ENCODE peak calls at places on chromosome 1, in four cellular contexts. S is OCI-LY7, M is GM23338, I is PC-3. Q is an unnamed sample. For H3K9me2, the result is how much of the 10 kb centered on the place peaks cover.

GRCh38 chr1:24294757-24295371 is 24.3 kb upstream of the GRHL3 start:
- DNase-seq in M (peak), S (no peak), I (peak), Q (peak)

GRCh38 chr1:47249755-47250154 is 17.7 kb upstream of the TAL1 start:
- DNase-seq in S (no peak), I (peak), M (no peak), Q (no peak)

GRCh38 chr1:113818585-113818984 is 6.3 kb upstream of the RSBN1 start:
- DNase-seq in S (no peak), M (no peak), I (no peak), Q (no peak)

GRCh38 chr1:174399211-174399610 is 48.6 kb upstream of the GPR52 start:
- DNase-seq in I (no peak), M (no peak), S (no peak), Q (no peak)

GRCh38 chr1:235843458-235843857 is 23.2 kb downstream of the LYST start:
- DNase-seq in I (peak), S (peak), M (peak), Q (peak)

GRCh38 chr1:209455133-209455532 is 128.4 kb upstream of the CAMK1G start:
- DNase-seq in M (no peak), S (no peak), I (peak), Q (no peak)

GRCh38 chr1:2499260-2499659 is 23.2 kb downstream of the PLCH2 start:
- DNase-seq in S (no peak), M (no peak), I (no peak), Q (no peak)

GRCh38 chr1:229557913-229558414 is 543 bp downstream of the ABCB10 start:
- DNase-seq in S (peak), I (peak), M (peak), Q (peak)

GRCh38 chr1:160087118-160087662 is 5.9 kb downstream of the KCNJ9 start:
- DNase-seq in M (no peak), I (no peak), S (no peak), Q (no peak)

GRCh38 chr1:160091666-160092223 is 6.7 kb downstream of the IGSF8 start:
- DNase-seq in S (no peak), M (no peak), I (no peak), Q (no peak)

GRCh38 chr1:160090760-160091159 is 7.7 kb downstream of the IGSF8 start:
- DNase-seq in S (no peak), M (no peak), I (no peak), Q (no peak)

GRCh38 chr1:160092366-160093068 is 5.9 kb downstream of the IGSF8 start:
- DNase-seq in I (no peak), S (no peak), M (no peak), Q (no peak)

GRCh38 chr1:160089883-160090282 is 8.5 kb downstream of the IGSF8 start:
- DNase-seq in M (no peak), S (no peak), I (no peak), Q (no peak)
- H3K9me2 ChIP-seq in M (under half), S (under half), I (under half), Q (under half)

DNA sequence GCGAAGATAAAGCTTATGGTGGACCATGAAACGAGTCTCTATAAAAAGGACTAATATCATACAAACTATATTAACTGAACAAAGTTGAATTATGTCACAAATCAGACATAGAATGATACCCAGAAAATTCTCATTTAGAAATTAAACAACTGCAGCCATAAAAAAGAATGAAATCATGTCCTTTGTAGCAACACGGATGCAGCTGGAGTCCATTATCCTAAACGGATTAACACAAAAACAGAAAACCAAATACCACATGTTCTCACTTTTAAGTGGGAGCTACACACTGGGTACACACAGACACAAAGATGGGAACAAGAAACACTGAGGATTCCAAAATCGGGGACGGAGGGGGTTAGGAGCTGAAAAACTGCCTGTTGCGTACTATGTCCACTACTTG is 11.5 kb downstream of the COP1 start:
- DNase-seq in S (no peak), I (no peak), M (no peak), Q (no peak)
- H3K9me2 ChIP-seq in S (under half), I (under half), M (under half), Q (under half)

GRCh38 chr1:247210062-247210385 is 38.2 kb upstream of the ZNF124 start:
- DNase-seq in M (no peak), S (no peak), I (no peak), Q (no peak)
- H3K9me2 ChIP-seq in M (under half), S (under half), I (under half), Q (under half)

DNA sequence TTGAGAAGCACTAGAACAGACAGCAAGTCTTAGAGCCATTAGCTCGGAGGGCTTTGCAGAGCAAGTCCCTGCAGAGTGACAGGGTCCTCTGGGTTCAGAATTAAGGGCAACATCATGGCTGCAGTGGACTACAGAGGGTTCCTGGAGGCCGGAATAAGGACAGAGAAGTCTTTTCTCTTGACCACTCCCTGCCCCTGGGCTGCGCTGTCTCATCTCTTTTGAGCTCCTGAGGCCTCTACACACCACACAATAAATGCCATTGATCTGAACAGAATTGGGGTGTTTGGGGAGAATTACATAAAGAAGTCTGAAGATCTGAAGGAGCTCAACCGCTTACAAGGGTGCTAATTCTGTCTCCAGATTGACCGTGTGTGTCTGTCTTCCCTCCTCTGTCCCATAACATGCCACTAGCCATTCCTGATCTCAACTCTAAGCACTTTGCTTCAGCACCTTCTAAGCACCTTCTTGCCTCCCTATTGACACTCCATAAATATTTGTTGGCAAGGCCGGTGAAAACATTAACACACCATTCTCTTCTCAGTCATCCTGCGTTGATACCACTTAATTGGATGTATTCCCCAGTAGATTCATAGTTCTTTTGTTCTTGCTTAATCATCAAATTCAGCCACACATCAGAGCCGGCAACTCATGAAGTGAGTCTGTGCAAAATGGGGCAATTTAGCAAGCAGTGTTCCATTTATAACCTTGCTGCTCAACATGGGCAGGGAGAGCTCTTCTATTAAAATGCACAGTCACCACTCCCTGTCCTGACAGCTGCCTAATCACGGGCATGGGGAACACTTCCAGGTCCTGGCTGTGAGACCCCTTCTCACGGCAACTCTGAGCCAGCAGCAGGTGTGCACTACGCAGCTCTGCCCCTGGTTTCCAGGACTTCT is 49.7 kb downstream of the NMNAT2 start:
- DNase-seq in M (peak), I (no peak), S (no peak), Q (no peak)
- H3K9me2 ChIP-seq in M (under half), I (under half), S (under half), Q (under half)

GRCh38 chr1:193140254-193140653 is 18.4 kb downstream of the CDC73 start:
- DNase-seq in M (peak), I (no peak), S (no peak), Q (no peak)

GRCh38 chr1:193141804-193142203 is 20.0 kb downstream of the CDC73 start:
- DNase-seq in M (no peak), S (no peak), I (no peak), Q (no peak)

GRCh38 chr1:193142409-193142808 is 20.6 kb downstream of the CDC73 start:
- DNase-seq in I (no peak), S (no peak), M (no peak), Q (no peak)

GRCh38 chr1:193144361-193144938 is 22.6 kb downstream of the CDC73 start:
- DNase-seq in M (no peak), I (no peak), S (no peak), Q (no peak)

DNA sequence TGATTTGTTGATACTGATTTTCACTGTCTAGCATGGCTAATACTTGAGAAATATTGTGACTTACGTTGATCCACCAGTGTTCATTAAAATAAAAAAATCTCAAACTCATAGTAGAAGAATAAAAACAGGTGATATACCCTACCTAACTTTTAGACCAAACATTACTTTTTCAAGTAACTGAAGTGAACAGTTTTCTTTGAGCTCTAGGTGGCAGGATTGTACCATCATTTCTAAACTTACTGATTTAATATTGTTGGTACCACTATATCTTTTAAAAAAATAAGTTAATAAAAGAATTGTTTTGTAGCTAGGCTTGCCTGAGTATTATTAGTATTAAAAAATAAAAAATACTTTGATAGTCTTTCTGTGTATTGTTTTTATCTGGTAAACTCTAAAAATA is 21.5 kb downstream of the CDC73 start:
- DNase-seq in S (peak), I (peak), M (no peak), Q (peak)
- H3K9me2 ChIP-seq in S (under half), I (under half), M (under half), Q (under half)

Q was measured in hepatocyte.